ENCODE peak calls at places on chromosomes 1 and 21, in ten cellular contexts. M is CD8-positive, alpha-beta memory T cell; R is T-helper 2 cell; V is mesenteric fat pad; J is EL; Z is mucosa of descending colon; Q is heart left ventricle; U is activated T-cell treated with anti-CD3 and anti-CD28 coated beads, Interleukin-2, amount 50 U/mL, for 72 hours; L is astrocyte of the cerebellum; P is psoas muscle. E is an unnamed sample.

GRCh38 chr1:55695553-55695952 is 480.4 kb upstream of the USP24 start:
- DNase-seq in P (no peak), Z (no peak), U (no peak), V (no peak), L (no peak), J (no peak), R (no peak), M (no peak), Q (no peak), E (no peak)

GRCh38 chr1:159908255-159908905 is 8.4 kb upstream of the CFAP45 start:
- DNase-seq in P (no peak), J (no peak), R (no peak), Z (no peak), U (no peak), L (no peak), V (no peak), M (no peak), Q (no peak), E (no peak)

GRCh38 chr1:200206340-200206739 is 178.8 kb downstream of the NR5A2 start:
- DNase-seq in M (no peak), P (no peak), L (peak), R (no peak), Z (no peak), J (peak), U (no peak), Q (no peak), V (no peak), E (no peak)

GRCh38 chr1:149845416-149845815 is 54.0 kb upstream of the BOLA1 start:
- DNase-seq in R (peak), U (no peak), J (no peak), L (no peak), V (no peak), M (peak), P (no peak), Z (no peak), Q (no peak), E (peak)

GRCh38 chr1:156376146-156376545 is 7.1 kb downstream of the RHBG start:
- DNase-seq in Z (no peak), R (no peak), V (no peak), U (no peak), J (peak), Q (no peak), M (no peak), P (no peak), L (no peak), E (no peak)

GRCh38 chr1:50852889-50853288 is 107.2 kb downstream of the FAF1 start:
- DNase-seq in M (no peak), U (no peak), R (no peak), J (no peak), P (no peak), Z (no peak), L (no peak), Q (no peak), V (no peak), E (no peak)

GRCh38 chr21:24759348-24760118 is 847.7 kb downstream of the MRPL39 start:
- DNase-seq in M (no peak), V (no peak), J (no peak), U (no peak), Q (no peak), R (no peak), L (no peak), P (no peak), Z (no peak), E (no peak)

GRCh38 chr1:54016343-54017282 is 1.4 kb downstream of the LDLRAD1 start:
- DNase-seq in U (no peak), M (no peak), R (no peak), L (no peak), V (peak), J (peak), P (no peak), Q (no peak), Z (no peak), E (no peak)

GRCh38 chr1:40849801-40850592 is 12.2 kb downstream of the CITED4 start:
- DNase-seq in L (peak), J (peak), Z (peak), U (peak), V (no peak), M (peak), R (peak), Q (peak), P (peak), E (peak)

GRCh38 chr1:119987112-119987511 is 82.3 kb downstream of the NOTCH2 start:
- DNase-seq in J (peak), M (no peak), P (no peak), U (peak), Q (no peak), L (peak), Z (no peak), R (no peak), V (no peak), E (no peak)

GRCh38 chr1:231192620-231193163 is 30.8 kb downstream of the TRIM67 start:
- DNase-seq in V (no peak), P (no peak), R (no peak), U (no peak), M (no peak), Z (no peak), Q (peak), L (peak), J (no peak), E (no peak)

GRCh38 chr1:115980998-115981993 is 5.0 kb downstream of the SLC22A15 start:
- DNase-seq in J (peak), R (peak), M (peak), U (peak), L (peak), P (no peak), V (no peak), Q (peak), Z (no peak), E (peak)

GRCh38 chr1:90176530-90176929 is 181.6 kb downstream of the ZNF326 start:
- DNase-seq in J (no peak), Q (no peak), L (no peak), U (no peak), P (no peak), R (no peak), M (no peak), V (no peak), Z (no peak), E (no peak)

GRCh38 chr1:112700290-112701226 is 6.4 kb downstream of the RHOC start:
- DNase-seq in U (peak), V (peak), J (peak), P (peak), R (peak), M (peak), L (peak), Q (peak), Z (peak), E (peak)

GRCh38 chr1:167837334-167837733 is 76.6 kb downstream of the ADCY10 start:
- DNase-seq in V (no peak), U (no peak), R (no peak), Q (no peak), J (no peak), P (no peak), Z (no peak), M (no peak), L (no peak), E (peak)

E was measured in activated CD8-positive, alpha-beta T cell treated with anti-CD3 and anti-CD28 coated beads, Interleukin-2, amount 10 ng/mL, durations not matched to agents 7 days and 5 days.